ENCODE peak calls at places on chromosomes 3 and 15, in seven cellular contexts. C, I, N, Z, X, A and M are unnamed samples.

GRCh38 chr3:39401983-39402382 is 4.5 kb upstream of the RPSA start:
- DNase-seq in N (no peak), X (no peak), A (peak; percentile 75), Z (no peak), C (no peak), I (no peak), M (no peak)

GRCh38 chr3:48077835-48078234 is 61.6 kb upstream of the MAP4 start:
- DNase-seq in X (no peak), C (no peak), A (no peak), N (no peak), I (no peak), Z (no peak), M (no peak)

GRCh38 chr3:168029705-168030104 is 66.0 kb downstream of the GOLIM4 start:
- DNase-seq in Z (no peak), I (no peak), N (no peak), X (no peak), C (no peak), A (no peak), M (no peak)

GRCh38 chr15:48365575-48365974 is 34.3 kb downstream of the DUT start:
- DNase-seq in Z (no peak), I (no peak), X (no peak), N (no peak), A (no peak), C (no peak), M (no peak)

GRCh38 chr15:63323798-63324651 is 46.6 kb downstream of the APH1B start:
- DNase-seq in C (no peak), A (peak; percentile 25), N (no peak), X (no peak), Z (no peak), I (no peak), M (no peak)

GRCh38 chr3:13080591-13080990 is 7.4 kb upstream of the IQSEC1 start:
- DNase-seq in I (no peak), X (no peak), A (no peak), Z (no peak), N (no peak), C (peak; percentile 42), M (no peak)

GRCh38 chr3:147816770-147817169 is 407.6 kb downstream of the ZIC1 start:
- DNase-seq in N (no peak), A (peak; percentile 52), C (peak; percentile 12), X (no peak), I (peak; percentile 76), Z (no peak), M (no peak)

GRCh38 chr3:187967982-187968381 is 186.0 kb upstream of the LPP start:
- DNase-seq in X (no peak), A (peak; percentile 38), C (no peak), Z (no peak), I (no peak), N (no peak), M (no peak)

GRCh38 chr15:84582583-84583157 is 18.1 kb upstream of the ZSCAN2 start:
- DNase-seq in X (no peak), N (no peak), I (no peak), Z (no peak), A (no peak), C (no peak), M (no peak)

DNA sequence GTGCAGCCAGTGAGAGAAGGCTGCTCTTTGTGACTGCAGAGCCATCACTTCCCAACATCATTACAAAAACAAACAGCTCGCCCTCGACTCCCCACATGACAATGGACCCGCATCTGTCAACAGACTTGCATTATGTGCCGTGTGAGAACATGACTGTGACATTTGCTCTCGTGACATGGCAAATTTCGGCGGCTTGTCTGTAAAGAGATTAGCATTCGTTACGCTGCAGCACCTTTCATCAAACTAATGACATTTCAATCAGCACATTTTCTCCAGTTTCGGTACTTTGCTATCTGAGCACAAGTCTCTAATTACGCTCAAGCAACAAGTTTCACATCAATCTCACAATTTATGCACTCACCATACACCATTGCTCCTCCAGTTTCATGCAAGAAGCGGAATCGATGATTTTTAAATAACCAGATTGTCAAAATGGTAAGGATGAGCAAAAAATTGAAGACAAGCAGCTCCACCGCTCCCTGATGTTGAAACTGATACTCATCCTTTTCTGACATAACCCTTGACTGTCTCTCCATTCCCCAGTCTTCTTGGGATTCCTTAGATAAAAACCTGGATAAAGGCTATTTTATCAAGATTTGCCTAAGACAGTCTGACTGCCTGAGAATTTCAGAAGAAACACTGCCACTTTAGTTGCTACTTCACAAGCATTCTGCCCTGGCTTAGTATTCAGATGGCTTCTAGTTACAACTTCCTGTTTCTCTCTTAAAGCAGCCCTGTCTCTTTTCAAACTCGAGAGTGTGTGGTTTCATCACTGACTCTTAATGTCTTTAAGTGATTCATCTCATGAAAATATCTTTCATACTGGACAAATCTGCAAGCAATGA is at the start of gene SLC9A9:
- DNase-seq in N (peak; percentile 44), C (peak; percentile 30), I (peak; percentile 21), A (peak; percentile 31), Z (peak; percentile 43), X (peak; percentile 31), M (peak; percentile 47)
- H3K27ac ChIP-seq in N (peak within 1 kb of the TSS; percentile 39), C (peak within 1 kb of the TSS; percentile 63), I (no peak within 1 kb of the TSS), A (no peak within 1 kb of the TSS), Z (peak within 1 kb of the TSS; percentile 58), X (peak within 1 kb of the TSS; percentile 27), M (peak within 1 kb of the TSS; percentile 81)

GRCh38 chr3:124781706-124782376 is 51.6 kb downstream of the UMPS start:
- DNase-seq in X (no peak), A (no peak), I (no peak), N (no peak), C (no peak), Z (no peak), M (no peak)
- H3K27ac ChIP-seq in X (no peak overlapping the region), A (peak overlapping the region; percentile 47), I (no peak overlapping the region), N (no peak overlapping the region), C (peak overlapping the region; percentile 89), Z (no peak overlapping the region), M (peak overlapping the region; percentile 85)

GRCh38 chr3:8777978-8778267 is 8.5 kb upstream of the OXTR start:
- DNase-seq in A (no peak), I (no peak), C (no peak), Z (no peak), X (no peak), N (no peak), M (no peak)
- H3K27ac ChIP-seq in A (no peak overlapping the region), I (no peak overlapping the region), C (no peak overlapping the region), Z (no peak overlapping the region), X (no peak overlapping the region), N (no peak overlapping the region), M (no peak overlapping the region)

GRCh38 chr3:123791417-123791816 is 92.7 kb downstream of the MYLK start:
- DNase-seq in X (no peak), Z (no peak), I (no peak), A (no peak), N (no peak), C (no peak), M (no peak)

GRCh38 chr3:123793425-123793824 is 90.7 kb downstream of the MYLK start:
- DNase-seq in Z (no peak), C (no peak), A (no peak), N (no peak), X (no peak), I (no peak), M (no peak)

GRCh38 chr3:123791073-123791370 is 93.1 kb downstream of the MYLK start:
- DNase-seq in A (no peak), Z (no peak), N (no peak), I (no peak), C (no peak), X (no peak), M (no peak)

GRCh38 chr3:123791898-123792297 is 92.2 kb downstream of the MYLK start:
- DNase-seq in I (no peak), A (peak; percentile 35), C (no peak), X (no peak), N (no peak), Z (no peak), M (no peak)

GRCh38 chr3:123792473-123793201 is 91.5 kb downstream of the MYLK start:
- DNase-seq in X (no peak), N (peak; percentile 38), C (no peak), Z (no peak), I (peak; percentile 27), A (no peak), M (no peak)
- H3K27ac ChIP-seq in X (no peak overlapping the region), N (no peak overlapping the region), C (no peak overlapping the region), Z (no peak overlapping the region), I (no peak overlapping the region), A (no peak overlapping the region), M (no peak overlapping the region)

GRCh38 chr3:15646924-15647511 is 45.5 kb downstream of the BTD start:
- DNase-seq in I (no peak), A (peak; percentile 79), X (no peak), Z (no peak), C (peak; percentile 62), N (peak; percentile 84), M (no peak)
- H3K27ac ChIP-seq in I (no peak overlapping the region), A (peak overlapping the region; percentile 47), X (no peak overlapping the region), Z (no peak overlapping the region), C (peak overlapping the region; percentile 80), N (peak overlapping the region; percentile 98), M (peak overlapping the region; percentile 44)

DNA sequence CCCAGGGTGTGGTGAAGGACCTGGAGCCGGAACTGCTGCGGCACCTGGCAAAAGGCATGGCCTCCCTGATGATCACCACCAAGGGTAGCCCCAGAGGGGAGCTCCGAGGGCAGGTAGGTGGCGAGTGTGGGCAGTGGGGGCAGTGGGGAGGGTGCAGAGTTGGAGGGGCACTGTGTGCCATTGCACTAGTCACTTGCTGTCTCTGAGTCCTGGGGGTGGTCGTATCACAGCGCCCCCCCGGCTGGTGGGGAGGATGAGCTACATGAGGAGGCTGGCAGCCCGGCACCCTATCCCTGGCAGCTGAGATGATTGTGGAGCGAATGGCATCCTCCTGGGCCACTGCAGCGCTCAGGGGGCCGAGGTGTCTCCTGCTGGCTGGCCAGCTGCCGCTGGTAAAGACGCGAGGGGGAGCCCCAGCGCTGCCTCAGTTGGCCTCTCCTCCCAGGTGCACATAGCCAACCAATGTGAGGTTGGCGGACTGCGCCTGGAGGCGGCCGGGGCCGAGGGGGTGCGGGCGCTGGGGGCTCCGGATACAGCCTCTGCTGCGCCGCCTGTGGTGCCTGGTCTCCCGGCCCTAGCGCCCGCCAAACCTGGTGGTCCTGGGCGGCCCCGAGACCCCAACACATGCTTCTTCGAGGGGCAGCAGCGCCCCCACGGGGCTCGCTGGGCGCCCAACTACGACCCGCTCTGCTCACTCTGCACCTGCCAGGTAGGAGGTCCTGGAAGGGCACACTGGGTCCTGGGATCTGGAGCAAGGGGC is 6.4 kb downstream of the CHRD start:
- DNase-seq in X (no peak), N (no peak), C (no peak), Z (no peak), I (no peak), A (no peak), M (no peak)
- H3K27ac ChIP-seq in X (no peak overlapping the region), N (no peak overlapping the region), C (no peak overlapping the region), Z (no peak overlapping the region), I (no peak overlapping the region), A (no peak overlapping the region), M (no peak overlapping the region)